ENCODE peak calls at places on chromosomes 12 and 14, in nine cellular contexts. M, U, B, G, C, E, W, S and Z are unnamed samples.

GRCh38 chr14:73753043-73753886 is 39.1 kb upstream of the PNMA1 start:
- DNase-seq in W (peak), S (peak), G (no peak), C (peak), E (no peak), B (peak), U (no peak), M (no peak), Z (peak)

GRCh38 chr12:91274886-91275285 is 92.3 kb upstream of the DCN start:
- DNase-seq in W (peak), S (no peak), G (no peak), U (peak), E (no peak), C (no peak), B (peak), M (peak), Z (no peak)

GRCh38 chr12:82650627-82651337 is 35.9 kb upstream of the TMTC2 start:
- DNase-seq in S (peak), E (peak), M (no peak), C (peak), G (no peak), W (peak), U (peak), B (no peak), Z (no peak)

GRCh38 chr12:94644622-94645021 is 5.7 kb downstream of the TMCC3 start:
- DNase-seq in E (no peak), U (peak), M (peak), W (peak), S (peak), B (no peak), C (peak), G (no peak), Z (no peak)

GRCh38 chr14:20454359-20454644 is 310 bp downstream of the OSGEP start:
- DNase-seq in C (no peak), M (no peak), E (peak), B (no peak), W (no peak), G (no peak), S (peak), U (peak), Z (peak)

GRCh38 chr12:94640134-94640928 is 10.0 kb downstream of the TMCC3 start:
- DNase-seq in M (peak), B (no peak), U (peak), S (peak), G (no peak), E (peak), C (peak), W (peak), Z (peak)

GRCh38 chr12:119938049-119938667 is 50.9 kb upstream of the BICDL1 start:
- DNase-seq in C (peak), M (peak), U (peak), G (peak), W (peak), E (peak), S (peak), B (peak), Z (peak)

GRCh38 chr12:3310271-3311026 is 180.6 kb upstream of the PRMT8 start:
- DNase-seq in W (no peak), M (no peak), S (no peak), B (no peak), E (no peak), C (no peak), U (no peak), G (no peak), Z (no peak)

GRCh38 chr14:48027115-48027514 is 351.7 kb upstream of the MDGA2 start:
- DNase-seq in G (no peak), B (no peak), M (no peak), U (no peak), C (no peak), E (no peak), S (no peak), W (no peak), Z (no peak)

GRCh38 chr12:62731378-62731710 is 203.6 kb downstream of the PPM1H start:
- DNase-seq in E (no peak), B (no peak), M (peak), W (no peak), G (no peak), S (no peak), C (no peak), U (no peak), Z (no peak)
- H3K4me3 ChIP-seq in E (no peak), B (no peak), M (peak), W (no peak), G (no peak), S (no peak), C (no peak), U (peak), Z (no peak)

GRCh38 chr14:85195872-85196477 is 334.0 kb upstream of the FLRT2 start:
- DNase-seq in B (no peak), M (peak), U (no peak), E (no peak), S (peak), C (no peak), G (no peak), W (no peak), Z (no peak)
- H3K4me3 ChIP-seq in B (no peak), M (no peak), U (no peak), E (no peak), S (no peak), C (no peak), G (no peak), W (no peak), Z (no peak)

GRCh38 chr12:29427964-29428363 is 47.0 kb upstream of the ERGIC2 start:
- DNase-seq in C (peak), G (no peak), W (no peak), U (no peak), S (no peak), E (peak), B (no peak), M (no peak), Z (peak)

GRCh38 chr12:29430699-29431044 is 49.7 kb upstream of the ERGIC2 start:
- DNase-seq in C (no peak), M (no peak), W (no peak), G (no peak), U (no peak), E (no peak), B (no peak), S (no peak), Z (no peak)

GRCh38 chr12:29429999-29430698 is 49.2 kb upstream of the ERGIC2 start:
- DNase-seq in G (no peak), B (no peak), U (no peak), E (no peak), C (no peak), W (no peak), M (no peak), S (peak), Z (no peak)

GRCh38 chr12:29426516-29426915 is 45.5 kb upstream of the ERGIC2 start:
- DNase-seq in B (no peak), S (no peak), M (no peak), G (no peak), U (no peak), W (no peak), C (no peak), E (no peak), Z (no peak)

DNA sequence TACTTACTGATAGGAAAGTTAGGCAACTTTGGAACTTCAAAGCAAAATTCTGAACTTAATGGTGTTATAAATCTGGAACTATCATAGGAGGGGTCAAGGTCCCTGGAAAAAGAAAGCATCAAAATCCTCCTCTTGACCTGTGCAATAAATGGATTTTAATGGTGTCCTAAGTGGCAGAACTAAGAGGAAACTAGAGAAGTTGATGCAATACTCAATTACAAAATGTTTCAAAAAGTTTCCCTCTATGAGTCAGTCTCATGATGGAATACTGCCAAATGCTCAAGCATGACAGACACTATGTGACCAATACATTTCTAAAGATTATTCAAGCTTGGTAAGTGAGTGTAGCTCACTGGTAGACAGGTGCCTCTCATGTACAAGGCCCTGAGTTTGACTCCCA is 47.7 kb upstream of the ERGIC2 start:
- DNase-seq in U (peak), M (peak), W (peak), G (no peak), B (no peak), C (peak), E (no peak), S (peak), Z (no peak)
- H3K4me3 ChIP-seq in U (no peak), M (no peak), W (no peak), G (no peak), B (no peak), C (no peak), E (no peak), S (no peak), Z (no peak)

DNA sequence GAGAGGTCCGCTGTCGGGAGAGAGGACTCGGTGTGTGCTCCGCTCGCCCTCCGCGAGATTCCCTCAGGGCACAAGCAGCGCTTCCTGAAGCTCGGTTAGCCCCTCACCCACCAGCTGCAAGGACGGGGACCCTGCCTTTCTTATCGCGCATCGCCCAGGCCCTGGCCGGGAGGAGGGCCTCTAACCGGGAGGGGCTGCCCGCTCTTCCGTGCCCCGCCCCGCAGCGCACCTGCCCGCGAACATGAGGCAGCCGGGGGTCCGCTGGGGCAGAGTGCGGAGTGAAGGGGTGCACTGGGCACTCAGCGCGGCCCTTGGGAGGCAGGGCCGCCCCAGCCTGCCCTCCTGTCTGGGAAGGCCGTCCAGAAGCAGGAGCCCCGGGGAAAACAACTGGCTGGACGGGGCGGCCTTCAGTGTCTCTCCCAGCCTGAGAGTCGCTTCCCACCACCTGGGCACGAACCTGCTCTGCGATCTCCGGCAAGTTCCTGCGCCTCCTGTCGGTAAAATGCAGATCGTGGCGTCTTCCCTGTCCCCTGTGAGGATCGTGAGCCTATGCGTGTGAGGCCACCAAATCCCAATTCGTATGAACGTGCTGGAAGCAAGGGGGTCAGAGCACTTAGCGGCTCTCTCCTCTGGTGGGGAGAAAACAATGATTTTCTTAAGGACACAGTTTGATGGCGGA is 28.0 kb upstream of the ADIPOR2 start:
- DNase-seq in W (peak), C (peak), E (peak), B (peak), U (peak), G (no peak), S (peak), M (peak), Z (no peak)
- H3K4me3 ChIP-seq in W (no peak), C (peak), E (peak), B (peak), U (no peak), G (no peak), S (peak), M (no peak), Z (no peak)

GRCh38 chr12:51321882-51322281 is 2.1 kb downstream of the BIN2 start:
- DNase-seq in E (no peak), U (no peak), C (no peak), S (peak), G (no peak), W (no peak), B (no peak), M (no peak), Z (no peak)
- H3K4me3 ChIP-seq in E (peak), U (no peak), C (peak), S (no peak), G (peak), W (no peak), B (no peak), M (no peak), Z (peak)